ENCODE peak calls at places on chromosome 16, in six cellular contexts. U, W, A, M, R and G are unnamed samples. For H3F3A, the result is how much of the 10 kb centered on the place peaks cover.

GRCh38 chr16:49701867-49702494 is 153.9 kb downstream of the ZNF423 start:
- DNase-seq in U (peak), W (no peak), A (peak), M (no peak), R (no peak), G (peak)

GRCh38 chr16:82684246-82684645 is 57.5 kb downstream of the CDH13 start:
- DNase-seq in U (peak), W (no peak), A (no peak), M (no peak), R (no peak), G (no peak)

GRCh38 chr16:69321080-69321479 is 9.3 kb downstream of the PDF start:
- DNase-seq in U (no peak), W (no peak), A (no peak), M (no peak), R (no peak), G (no peak)

GRCh38 chr16:67486805-67487204 is 3.5 kb upstream of the AGRP start:
- DNase-seq in U (no peak), W (no peak), A (no peak), M (no peak), R (no peak), G (no peak)

GRCh38 chr16:83992624-83993023 is 24.6 kb downstream of the NECAB2 start:
- DNase-seq in U (peak), W (peak), A (no peak), M (no peak), R (no peak), G (no peak)

GRCh38 chr16:11752856-11753255 is 10.2 kb upstream of the TXNDC11 start:
- DNase-seq in U (no peak), W (no peak), A (no peak), M (no peak), R (no peak), G (no peak)

GRCh38 chr16:4801962-4802658 is at the start of gene ROGDI:
- DNase-seq in U (peak), W (peak), A (peak), M (peak), R (peak), G (peak)

GRCh38 chr16:53726625-53727024 is 22.7 kb downstream of the FTO start:
- DNase-seq in U (no peak), W (peak), A (no peak), M (no peak), R (peak), G (peak)

GRCh38 chr16:87322833-87323726 is 5.9 kb upstream of the C16orf95 start:
- DNase-seq in U (no peak), W (no peak), A (no peak), M (no peak), R (no peak), G (no peak)

GRCh38 chr16:20711277-20711911 is 13.9 kb upstream of the ACSM1 start:
- DNase-seq in U (no peak), W (no peak), A (no peak), M (no peak), R (no peak), G (no peak)

GRCh38 chr16:25838724-25839186 is 147.0 kb downstream of the HS3ST4 start:
- DNase-seq in U (peak), W (peak), A (peak), M (peak), R (peak), G (peak)

GRCh38 chr16:85319208-85319983 is 207.1 kb upstream of the CIBAR2 start:
- DNase-seq in U (no peak), W (no peak), A (no peak), M (no peak), R (no peak), G (no peak)

GRCh38 chr16:50651835-50652438 is 29.2 kb downstream of the SNX20 start:
- DNase-seq in U (no peak), W (no peak), A (no peak), M (no peak), R (no peak), G (no peak)

GRCh38 chr16:84005391-84005790 is 37.2 kb downstream of the SLC38A8 start:
- DNase-seq in U (no peak), W (no peak), A (no peak), M (no peak), R (no peak), G (no peak)

GRCh38 chr16:16887193-16887592 is 508.3 kb downstream of the NPIPA7 start:
- DNase-seq in U (no peak), W (no peak), A (no peak), M (no peak), R (no peak), G (no peak)

DNA sequence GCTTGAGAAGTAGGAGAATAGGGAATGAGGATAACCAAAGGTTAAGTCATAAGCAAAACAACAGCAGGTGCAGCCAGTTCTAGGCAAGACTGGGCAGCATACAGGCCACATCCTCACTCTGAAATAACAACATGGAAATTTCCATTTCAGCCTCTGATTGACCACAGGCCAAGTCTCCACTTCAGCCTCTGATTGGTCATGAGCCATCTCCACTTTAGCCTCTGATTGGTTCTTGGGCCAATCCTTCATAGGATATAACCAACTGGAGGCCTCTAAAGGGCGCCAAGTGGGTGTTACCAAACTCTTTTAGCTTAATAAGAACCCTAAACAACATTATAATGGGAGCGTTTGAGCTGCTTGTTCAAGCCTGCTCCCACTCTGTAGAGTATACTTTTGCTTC is 512.0 kb downstream of the NPIPA7 start:
- DNase-seq in U (no peak), W (no peak), A (peak), M (no peak), R (no peak), G (no peak)
- TF ChIP-seq EZH2 in U (no peak), W (no peak), A (no peak), M (no peak), R (no peak), G (no peak)

GRCh38 chr16:27402569-27402963 is 592 bp downstream of the IL21R start:
- DNase-seq in U (no peak), W (no peak), A (no peak), M (no peak), R (no peak), G (no peak)
- H3K4me3 ChIP-seq in U (peak), W (no peak), A (no peak), M (peak), R (no peak), G (no peak)

GRCh38 chr16:29818082-29818481 is 2.1 kb downstream of the PAGR1 start:
- DNase-seq in U (no peak), W (no peak), A (no peak), M (no peak), R (no peak), G (no peak)

GRCh38 chr16:29821663-29822115 is 1.4 kb downstream of the MVP start:
- DNase-seq in U (peak), W (peak), A (no peak), M (no peak), R (peak), G (no peak)

GRCh38 chr16:29820730-29821662 is 734 bp downstream of the MVP start:
- DNase-seq in U (peak), W (peak), A (no peak), M (peak), R (peak), G (no peak)

GRCh38 chr16:29819506-29819905 is 756 bp upstream of the MVP start:
- DNase-seq in U (no peak), W (no peak), A (no peak), M (no peak), R (no peak), G (no peak)

DNA sequence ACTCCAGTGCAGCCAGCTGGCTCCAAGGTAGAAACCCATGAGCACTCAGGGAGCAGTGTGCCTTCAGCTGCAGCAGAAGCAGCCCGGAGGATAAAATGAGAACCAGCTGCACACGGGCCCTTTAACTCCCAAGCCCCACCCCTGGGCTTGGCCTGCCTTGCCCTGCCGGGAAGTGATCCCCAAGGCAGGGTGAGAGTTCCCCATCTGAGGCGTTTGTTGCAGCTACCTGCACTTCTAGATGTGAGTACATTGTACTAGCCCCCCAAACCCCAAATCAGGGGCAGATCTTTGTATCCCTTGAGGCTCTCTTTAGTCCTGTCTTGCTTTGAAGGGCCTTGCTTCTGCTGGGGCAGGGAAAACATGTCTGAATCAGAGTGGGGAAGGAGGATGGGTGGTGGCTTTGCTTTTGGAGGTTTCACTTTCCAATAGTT is at the start of gene MVP:
- DNase-seq in U (peak), W (peak), A (no peak), M (peak), R (no peak), G (no peak)
- H3F3A ChIP-seq in U (half or more), W (under half), A (under half), M (under half), R (half or more), G (half or more)

DNA sequence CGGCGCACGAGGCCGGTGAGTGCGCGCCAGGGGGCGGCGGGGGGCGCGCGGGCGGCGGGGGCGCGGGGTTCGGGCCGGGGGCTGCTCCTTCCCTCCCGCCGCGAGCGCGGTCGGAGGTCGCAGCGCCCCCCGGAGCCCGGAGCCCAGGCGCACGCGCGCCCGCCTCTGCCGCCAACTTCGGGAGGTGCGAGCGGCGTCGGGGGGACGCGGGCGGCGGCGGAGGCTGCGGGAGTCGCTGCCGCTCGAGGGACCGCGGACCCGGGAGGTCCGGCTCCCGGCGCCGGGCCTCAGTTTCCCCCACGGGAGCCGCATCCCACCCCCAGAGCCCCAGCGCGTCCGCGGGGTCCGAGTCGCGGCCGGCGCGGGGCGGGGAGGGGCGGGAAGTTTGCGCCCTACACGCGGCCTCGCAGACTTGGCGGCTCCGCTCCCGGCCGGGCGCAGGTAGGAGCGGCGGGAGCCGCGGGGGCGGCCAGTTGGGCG is at the start of gene PRR35:
- DNase-seq in U (no peak), W (no peak), A (no peak), M (no peak), R (no peak), G (no peak)
- TF ChIP-seq EZH2 in U (no peak), W (no peak), A (peak), M (no peak), R (no peak), G (peak)

GRCh38 chr16:2715064-2715463 is 5.0 kb downstream of the PRSS27 start:
- DNase-seq in U (no peak), W (no peak), A (peak), M (no peak), R (no peak), G (no peak)

GRCh38 chr16:2713985-2714774 is 5.8 kb downstream of the PRSS27 start:
- DNase-seq in U (no peak), W (no peak), A (no peak), M (no peak), R (no peak), G (no peak)

GRCh38 chr16:2712546-2712945 is 7.5 kb downstream of the PRSS27 start:
- DNase-seq in U (no peak), W (no peak), A (no peak), M (no peak), R (no peak), G (no peak)

GRCh38 chr16:2712063-2712441 is 8.0 kb downstream of the PRSS27 start:
- DNase-seq in U (no peak), W (no peak), A (no peak), M (no peak), R (no peak), G (no peak)

GRCh38 chr16:2713523-2713922 is 6.5 kb downstream of the PRSS27 start:
- DNase-seq in U (no peak), W (no peak), A (no peak), M (no peak), R (no peak), G (no peak)
- H3K4me3 ChIP-seq in U (no peak), W (no peak), A (no peak), M (no peak), R (no peak), G (no peak)

GRCh38 chr16:974001-974601 is 3.3 kb upstream of the LMF1 start:
- DNase-seq in U (no peak), W (no peak), A (no peak), M (peak), R (no peak), G (no peak)

GRCh38 chr16:976389-976931 is 5.1 kb upstream of the SOX8 start:
- DNase-seq in U (no peak), W (no peak), A (no peak), M (no peak), R (no peak), G (no peak)

GRCh38 chr16:977096-977701 is 4.4 kb upstream of the SOX8 start:
- DNase-seq in U (peak), W (no peak), A (no peak), M (no peak), R (no peak), G (no peak)

GRCh38 chr16:974606-975312 is 4.0 kb upstream of the LMF1 start:
- DNase-seq in U (no peak), W (no peak), A (no peak), M (no peak), R (no peak), G (no peak)

DNA sequence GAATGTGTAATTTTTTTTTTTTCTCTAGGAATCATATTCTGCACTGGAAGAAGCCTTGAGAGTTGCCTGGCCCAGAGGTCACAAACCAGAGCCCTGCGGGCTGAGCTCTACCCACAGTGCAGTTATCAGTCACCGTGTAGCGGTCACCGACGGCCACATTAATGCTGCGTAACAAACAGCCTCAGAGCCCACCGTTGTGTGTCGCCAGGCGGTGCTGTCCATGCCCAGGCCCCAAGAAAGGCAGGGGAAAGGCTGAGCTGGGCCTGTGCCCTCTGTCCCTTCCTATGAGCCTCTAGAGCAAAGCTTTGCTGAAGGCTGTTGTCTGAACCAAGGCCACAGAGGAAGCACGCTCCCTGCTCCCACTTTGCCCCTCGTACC is 4.5 kb upstream of the LMF1 start:
- DNase-seq in U (no peak), W (no peak), A (no peak), M (no peak), R (no peak), G (no peak)
- H3F3A ChIP-seq in U (under half), W (under half), A (under half), M (under half), R (under half), G (under half)

DNA sequence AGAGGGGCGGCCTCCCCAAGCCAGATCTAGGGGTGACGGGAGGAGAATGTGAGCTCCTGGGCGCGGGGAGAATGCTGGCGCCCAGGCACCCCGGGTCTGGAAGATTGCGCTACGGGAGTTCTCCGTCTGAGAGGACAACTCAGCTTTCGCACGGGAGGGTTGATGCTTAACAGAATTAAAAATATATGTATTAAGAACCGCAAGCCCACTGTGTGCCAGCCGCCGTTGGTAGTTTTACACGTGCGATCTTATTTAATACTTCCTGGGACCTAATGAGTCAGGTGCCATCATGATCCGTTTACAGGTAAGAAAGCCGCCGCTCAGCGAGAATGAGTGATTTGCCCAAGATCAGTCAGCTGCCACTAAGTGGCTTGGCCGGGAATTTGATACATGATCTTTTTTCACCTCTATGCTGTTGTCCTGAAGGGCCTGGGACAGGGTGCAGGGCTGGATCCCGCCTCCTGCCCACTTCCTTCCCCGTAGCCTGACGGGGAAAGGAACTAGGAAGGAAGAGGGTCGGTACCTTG is 784 bp downstream of the VAT1L start:
- DNase-seq in U (peak), W (no peak), A (peak), M (no peak), R (no peak), G (peak)
- TF ChIP-seq EZH2 in U (no peak), W (no peak), A (peak), M (no peak), R (no peak), G (no peak)